ENCODE peak calls at places on chromosomes 6 and 20, in eight cellular contexts. F, T, I, E, D, N, O and V are unnamed samples.

GRCh38 chr6:148530976-148531375 is 188.3 kb downstream of the SASH1 start:
- DNase-seq in D (no peak), O (no peak), E (no peak), N (no peak), I (no peak), T (no peak), F (no peak), V (no peak)

GRCh38 chr6:114419175-114419574 is 76.4 kb upstream of the HS3ST5 start:
- DNase-seq in T (no peak), E (no peak), I (no peak), O (no peak), N (no peak), D (no peak), F (no peak), V (no peak)

GRCh38 chr20:5885866-5886265 is 64.5 kb downstream of the TRMT6 start:
- DNase-seq in E (no peak), I (no peak), D (no peak), F (no peak), N (no peak), O (no peak), T (no peak), V (no peak)

GRCh38 chr6:3457710-3458605 is 1.1 kb upstream of the SLC22A23 start:
- DNase-seq in E (peak; percentile 71), I (peak; percentile 77), T (peak; percentile 42), F (no peak), O (no peak), D (no peak), N (peak; percentile 65), V (peak; percentile 58)

GRCh38 chr6:56169366-56169765 is 78.0 kb downstream of the COL21A1 start:
- DNase-seq in N (no peak), E (no peak), D (no peak), F (no peak), T (no peak), I (no peak), O (no peak), V (no peak)

GRCh38 chr6:123589317-123589716 is 47.4 kb downstream of the TRDN start:
- DNase-seq in N (peak; percentile 7), I (no peak), F (no peak), D (no peak), T (no peak), E (no peak), O (no peak), V (no peak)

GRCh38 chr6:119077643-119078448 is 618 bp downstream of the FAM184A start:
- DNase-seq in I (peak; percentile 39), O (no peak), T (no peak), E (peak; percentile 38), F (peak; percentile 90), D (peak; percentile 51), N (no peak), V (peak; percentile 57)

GRCh38 chr6:150395388-150396009 is 26.7 kb downstream of the IYD start:
- DNase-seq in D (peak; percentile 55), N (peak; percentile 50), O (no peak), T (peak; percentile 49), E (peak; percentile 35), F (no peak), I (no peak), V (peak; percentile 34)

GRCh38 chr6:169839029-169839481 is 87.6 kb downstream of the ERMARD start:
- DNase-seq in I (peak; percentile 17), D (no peak), F (peak; percentile 58), E (no peak), N (no peak), O (peak; percentile 58), T (no peak), V (no peak)

GRCh38 chr6:2158596-2159271 is 86.7 kb downstream of the GMDS start:
- DNase-seq in D (peak; percentile 79), N (no peak), I (no peak), T (peak; percentile 70), E (no peak), F (no peak), O (no peak), V (no peak)

GRCh38 chr6:132456700-132457143 is 55.4 kb upstream of the MOXD1 start:
- DNase-seq in I (peak; percentile 25), O (no peak), N (no peak), D (no peak), E (peak; percentile 20), F (no peak), T (no peak), V (no peak)

GRCh38 chr6:132461958-132462357 is 51.0 kb downstream of the STX7 start:
- DNase-seq in O (no peak), F (no peak), D (no peak), N (no peak), E (no peak), I (no peak), T (no peak), V (no peak)

GRCh38 chr6:132464538-132465256 is 48.2 kb downstream of the STX7 start:
- DNase-seq in O (no peak), F (no peak), N (no peak), D (no peak), I (no peak), T (no peak), E (no peak), V (no peak)

GRCh38 chr6:132459605-132459952 is 53.3 kb downstream of the STX7 start:
- DNase-seq in O (no peak), D (no peak), F (no peak), E (no peak), I (no peak), N (no peak), T (no peak), V (no peak)

DNA sequence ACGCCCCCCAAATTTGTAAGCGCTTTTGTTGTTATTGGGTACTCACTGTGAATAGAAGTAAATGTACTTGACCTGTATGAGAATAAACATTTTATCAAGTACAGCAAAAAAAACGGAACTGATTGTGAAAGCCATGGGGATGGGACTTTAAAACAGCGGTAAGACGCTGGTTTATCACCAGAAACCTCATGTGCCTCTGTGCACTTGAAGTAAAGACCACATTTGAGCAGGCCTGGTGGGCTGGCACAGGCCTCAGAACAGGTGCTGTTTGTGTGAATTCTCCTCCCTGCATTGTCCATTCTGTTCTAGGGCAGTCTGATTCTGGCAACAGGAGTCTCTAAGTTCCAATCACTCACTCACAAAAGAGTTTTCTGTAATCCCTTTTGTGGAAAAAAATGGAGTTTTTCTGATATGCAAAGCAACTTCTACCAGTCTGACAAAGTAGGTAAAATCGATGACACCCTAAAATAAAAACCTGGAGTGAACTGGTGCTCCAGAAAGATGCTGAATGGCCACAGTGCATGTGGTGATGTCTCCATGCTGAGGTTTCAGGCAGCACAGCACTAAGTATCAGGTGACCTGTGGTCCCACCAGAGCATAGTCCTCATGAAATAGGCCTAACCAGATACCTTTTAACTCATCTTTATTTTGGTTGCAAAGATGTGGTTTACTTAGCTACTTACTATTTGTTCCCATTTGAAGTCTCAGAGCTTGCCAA is 53.9 kb downstream of the STX7 start:
- DNase-seq in D (no peak), O (no peak), N (no peak), T (no peak), E (no peak), I (no peak), F (no peak), V (no peak)
- TF ChIP-seq POLR2AphosphoS5 in D (no peak), O (no peak), N (no peak), T (no peak), E (no peak), I (no peak), F (no peak), V (no peak)

GRCh38 chr6:16146028-16146427 is 17.1 kb downstream of the MYLIP start:
- DNase-seq in O (no peak), E (no peak), N (peak; percentile 37), F (no peak), D (no peak), T (no peak), I (no peak), V (no peak)

GRCh38 chr6:16148498-16148897 is 19.6 kb downstream of the MYLIP start:
- DNase-seq in D (no peak), F (no peak), I (peak; percentile 59), O (no peak), E (peak; percentile 66), N (no peak), T (no peak), V (no peak)

GRCh38 chr6:16141514-16141913 is 12.6 kb downstream of the MYLIP start:
- DNase-seq in E (no peak), D (no peak), F (no peak), O (no peak), N (no peak), I (peak; percentile 54), T (no peak), V (no peak)

GRCh38 chr6:16146527-16146955 is 17.7 kb downstream of the MYLIP start:
- DNase-seq in D (no peak), T (no peak), O (no peak), I (peak; percentile 70), N (peak; percentile 93), F (no peak), E (no peak), V (no peak)

GRCh38 chr6:16145038-16145437 is 16.2 kb downstream of the MYLIP start:
- DNase-seq in N (no peak), T (no peak), E (no peak), D (no peak), O (no peak), I (no peak), F (peak; percentile 32), V (no peak)
- H3K4me1 ChIP-seq in N (peaks cover 11% of the 10 kb centered on the region), T (no peaks in the 10 kb centered on the region), E (peaks cover 27% of the 10 kb centered on the region), D (peaks cover 3% of the 10 kb centered on the region), O (peaks cover 37% of the 10 kb centered on the region), I (peaks cover 56% of the 10 kb centered on the region), F (peaks cover 27% of the 10 kb centered on the region), V (no peaks in the 10 kb centered on the region)

DNA sequence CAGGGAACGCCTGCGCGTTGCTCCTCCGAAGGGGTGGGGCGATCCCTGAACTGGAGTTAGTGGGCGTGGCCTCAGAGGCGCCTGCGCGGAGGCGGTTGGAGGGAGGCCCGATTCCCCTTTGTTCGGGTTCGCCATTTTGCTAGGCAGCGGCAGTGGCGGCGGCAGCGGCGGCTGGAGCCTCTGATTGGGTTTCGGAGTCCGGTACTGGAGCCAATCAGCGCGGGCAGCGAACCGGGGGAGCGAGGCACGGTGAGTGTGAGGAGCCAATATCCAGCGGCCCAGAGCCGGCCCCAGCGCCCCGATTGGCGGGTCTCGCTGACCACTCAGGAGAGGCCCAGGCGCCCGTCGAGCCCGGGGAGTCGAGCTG is at the start of gene NFYA:
- DNase-seq in T (no peak), F (peak; percentile 100), D (peak; percentile 91), I (peak; percentile 100), N (peak; percentile 100), E (peak; percentile 100), O (no peak), V (no peak)
- TF ChIP-seq POLR2A in T (no peak), F (no peak), D (no peak), I (no peak), N (peak; percentile 12), E (peak; percentile 43), O (no peak), V (peak; percentile 26)

GRCh38 chr6:154602708-154603107 is 92.2 kb upstream of the CNKSR3 start:
- DNase-seq in D (no peak), T (no peak), N (no peak), O (no peak), I (no peak), F (no peak), E (no peak), V (no peak)

GRCh38 chr6:154605207-154605877 is 94.9 kb upstream of the CNKSR3 start:
- DNase-seq in D (no peak), O (no peak), I (no peak), N (no peak), F (no peak), T (no peak), E (no peak), V (no peak)

GRCh38 chr6:154606860-154607259 is 96.4 kb upstream of the CNKSR3 start:
- DNase-seq in D (no peak), N (no peak), T (no peak), O (no peak), E (no peak), F (no peak), I (no peak), V (no peak)

GRCh38 chr6:154604120-154604519 is 93.6 kb upstream of the CNKSR3 start:
- DNase-seq in I (no peak), N (no peak), E (no peak), D (no peak), F (no peak), T (no peak), O (no peak), V (no peak)

GRCh38 chr6:154606457-154606856 is 96.0 kb upstream of the CNKSR3 start:
- DNase-seq in D (no peak), I (no peak), T (no peak), O (no peak), N (no peak), E (no peak), F (no peak), V (no peak)
- TF ChIP-seq POLR2AphosphoS5 in D (no peak), I (no peak), T (no peak), O (no peak), N (no peak), E (no peak), F (no peak), V (no peak)